ENCODE peak calls at places on chromosomes 13 and 19, in six cellular contexts. U is NCI-H774; D is stimulated activated CD8-positive, alpha-beta memory T cell treated with anti-CD3 and anti-CD28 coated beads, Interleukin-7, amount 100 ng/mL, for 1 hour; H is left colon; R is GM23338; W is tibial nerve. F is an unnamed sample.

GRCh38 chr19:41362143-41362847 is 1.7 kb downstream of the B9D2 start:
- DNase-seq in U (peak; percentile 24), D (no peak), H (no peak), R (no peak), W (no peak), F (no peak)

GRCh38 chr13:106034201-106034600 is 501.3 kb downstream of the EFNB2 start:
- DNase-seq in U (no peak), D (no peak), H (no peak), R (no peak), W (no peak), F (no peak)

GRCh38 chr13:62360609-62361008 is 945.0 kb upstream of the PCDH20 start:
- DNase-seq in U (peak; percentile 28), D (no peak), H (no peak), R (no peak), W (no peak), F (no peak)

GRCh38 chr19:55689366-55690108 is 14.5 kb downstream of the EPN1 start:
- DNase-seq in U (no peak), D (no peak), H (no peak), R (no peak), W (no peak), F (no peak)

GRCh38 chr13:113650275-113650674 is 7.7 kb downstream of the ATP4B start:
- DNase-seq in U (no peak), D (no peak), H (peak; percentile 1), R (no peak), W (peak; percentile 3), F (no peak)

GRCh38 chr13:100721885-100722512 is 47.4 kb upstream of the TMTC4 start:
- DNase-seq in U (no peak), D (peak; percentile 31), H (peak; percentile 55), R (peak; percentile 80), W (no peak), F (peak; percentile 37)

GRCh38 chr13:74226791-74227475 is 92.7 kb upstream of the KLF12 start:
- DNase-seq in U (no peak), D (no peak), H (no peak), R (no peak), W (no peak), F (no peak)

GRCh38 chr19:44686896-44687295 is 12.1 kb upstream of the CEACAM16 start:
- DNase-seq in U (no peak), D (no peak), H (no peak), R (no peak), W (no peak), F (no peak)

GRCh38 chr19:57850553-57851017 is 926 bp downstream of the ZNF587 start:
- DNase-seq in U (no peak), D (no peak), H (peak; percentile 67), R (peak; percentile 86), W (no peak), F (no peak)

GRCh38 chr13:53150568-53150967 is 122.0 kb downstream of the OLFM4 start:
- DNase-seq in U (no peak), D (no peak), H (no peak), R (no peak), W (no peak), F (no peak)

GRCh38 chr13:41603917-41604316 is 146.6 kb downstream of the RGCC start:
- DNase-seq in U (no peak), D (no peak), H (no peak), R (no peak), W (no peak), F (no peak)

F was measured in stimulated activated naive CD8-positive, alpha-beta T cell treated with anti-CD3 and anti-CD28 coated beads, Interleukin-15, amount 100 ng/mL, for 72 hours.